ENCODE peak calls at places on chromosomes 7 and 10, in eight cellular contexts. W, C, T, B, U, S, Z and I are unnamed samples.

GRCh38 chr7:123865517-123866117 is 20.6 kb downstream of the HYAL4 start:
- DNase-seq in W (peak; percentile 68), C (peak; percentile 84), T (peak; percentile 14), B (no peak), Z (peak; percentile 60), U (peak; percentile 79), S (peak; percentile 72), I (peak; percentile 24)

GRCh38 chr7:21429786-21430574 is 2.1 kb downstream of the SP4 start:
- DNase-seq in W (peak; percentile 11), Z (no peak), T (no peak), C (no peak), B (no peak), U (no peak), S (no peak), I (no peak)

GRCh38 chr7:53422291-53422690 is 386.9 kb downstream of the POM121L12 start:
- DNase-seq in W (no peak), Z (no peak), B (no peak), T (no peak), U (no peak), S (no peak), C (no peak), I (no peak)

GRCh38 chr7:66348531-66348930 is 143.4 kb downstream of the TPST1 start:
- DNase-seq in Z (no peak), B (no peak), C (peak; percentile 54), W (peak; percentile 69), U (no peak), S (no peak), T (no peak), I (no peak)

GRCh38 chr10:77710759-77711682 is 73.4 kb upstream of the KCNMA1 start:
- DNase-seq in B (peak; percentile 82), Z (peak; percentile 19), C (peak; percentile 73), S (peak; percentile 51), W (peak; percentile 75), T (peak; percentile 86), U (peak; percentile 56), I (peak; percentile 87)

GRCh38 chr7:2728309-2729042 is 40.5 kb downstream of the AMZ1 start:
- DNase-seq in T (no peak), U (no peak), B (no peak), S (no peak), C (no peak), W (peak; percentile 39), Z (no peak), I (no peak)

GRCh38 chr10:33116293-33116697 is 158.3 kb upstream of the ITGB1 start:
- DNase-seq in C (peak; percentile 88), U (no peak), Z (peak; percentile 55), T (no peak), S (peak; percentile 70), W (peak; percentile 35), B (no peak), I (no peak)

GRCh38 chr10:43124094-43124521 is 14.1 kb upstream of the CSGALNACT2 start:
- DNase-seq in T (no peak), W (no peak), U (no peak), B (no peak), S (no peak), C (no peak), Z (no peak), I (no peak)

GRCh38 chr7:85471312-85471711 is 284.5 kb upstream of the SEMA3D start:
- DNase-seq in S (no peak), T (no peak), Z (no peak), W (peak; percentile 10), U (no peak), B (no peak), C (no peak), I (no peak)

GRCh38 chr10:44581996-44582395 is 197.1 kb upstream of the CXCL12 start:
- DNase-seq in T (no peak), U (no peak), Z (no peak), W (no peak), B (no peak), S (no peak), C (no peak), I (no peak)

GRCh38 chr7:133724148-133724547 is 403.0 kb upstream of the LRGUK start:
- DNase-seq in W (no peak), B (no peak), T (no peak), U (no peak), C (no peak), Z (no peak), S (no peak), I (no peak)

GRCh38 chr7:2355079-2356008 is 717 bp downstream of the EIF3B start:
- DNase-seq in S (peak; percentile 12), B (no peak), C (peak; percentile 10), Z (peak; percentile 31), T (peak; percentile 41), W (peak; percentile 46), U (no peak), I (no peak)

GRCh38 chr10:18044976-18045720 is 93.4 kb downstream of the SLC39A12 start:
- DNase-seq in U (no peak), T (peak; percentile 14), Z (no peak), W (peak; percentile 48), S (peak; percentile 63), C (peak; percentile 11), B (no peak), I (no peak)

DNA sequence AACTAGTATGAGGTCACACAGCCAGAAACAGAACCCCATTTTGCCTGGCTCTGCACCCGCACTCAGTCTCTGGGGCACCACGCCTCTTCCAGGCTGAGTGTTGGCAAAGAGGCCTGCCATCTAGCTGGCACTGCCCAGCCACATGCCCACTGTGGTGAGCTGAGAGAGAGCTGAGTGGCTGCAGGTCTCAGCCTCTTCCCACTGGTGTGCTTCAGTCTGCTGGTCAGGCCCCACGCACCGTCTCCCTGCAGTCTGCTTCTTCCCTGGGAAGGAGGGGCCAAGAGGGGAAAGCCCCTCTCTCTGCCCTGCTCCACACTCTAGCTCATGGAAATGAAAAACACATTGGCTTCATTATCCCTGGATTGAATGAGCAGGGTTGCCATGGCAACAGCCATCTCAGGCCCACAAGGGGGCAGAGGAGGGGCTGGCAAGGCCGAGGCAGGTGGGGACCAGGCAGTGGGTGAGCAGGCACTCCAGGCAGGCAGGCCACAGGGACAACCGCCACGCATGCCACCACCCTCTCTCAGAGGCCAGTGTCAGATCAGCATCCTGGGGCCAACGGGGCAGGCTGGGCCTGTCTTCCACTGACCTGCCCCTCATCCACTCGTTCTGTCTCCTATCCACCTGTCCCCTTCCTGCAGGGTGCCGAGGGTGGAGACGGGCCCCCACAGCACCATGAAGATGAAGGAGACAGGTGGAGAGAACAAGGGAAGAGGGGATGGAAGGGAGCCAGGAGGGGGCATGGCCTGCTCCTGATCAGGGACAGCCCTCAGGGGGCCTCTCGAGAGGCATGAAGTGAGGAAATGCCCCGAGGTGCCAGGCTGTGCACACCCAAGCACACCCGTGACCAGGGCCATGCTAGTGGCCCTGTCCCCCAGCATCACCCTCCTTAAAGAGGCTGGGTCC is 110.9 kb downstream of the ZMIZ1 start:
- DNase-seq in T (no peak), B (no peak), C (no peak), S (no peak), W (no peak), Z (peak; percentile 31), U (no peak), I (no peak)
- TF ChIP-seq CTCF in T (no peak), B (no peak), C (peak; percentile 16), S (no peak), W (no peak), Z (peak; percentile 36), U (no peak), I (no peak)

GRCh38 chr7:150321788-150322113 is 1.4 kb upstream of the LRRC61 start:
- DNase-seq in C (no peak), U (no peak), S (no peak), W (no peak), T (no peak), Z (no peak), B (no peak), I (no peak)

GRCh38 chr7:150324366-150324961 is 1.1 kb upstream of the ACTR3C start:
- DNase-seq in W (peak; percentile 21), T (no peak), C (peak; percentile 61), S (peak; percentile 43), U (no peak), B (no peak), Z (no peak), I (peak; percentile 17)

GRCh38 chr7:150323682-150324365 is 479 bp upstream of the ACTR3C start:
- DNase-seq in C (peak; percentile 22), S (no peak), Z (no peak), U (peak; percentile 14), W (no peak), B (no peak), T (no peak), I (peak; percentile 24)

GRCh38 chr7:150322114-150322832 is 882 bp upstream of the LRRC61 start:
- DNase-seq in U (peak; percentile 40), Z (no peak), S (no peak), T (no peak), C (no peak), W (no peak), B (no peak), I (no peak)

DNA sequence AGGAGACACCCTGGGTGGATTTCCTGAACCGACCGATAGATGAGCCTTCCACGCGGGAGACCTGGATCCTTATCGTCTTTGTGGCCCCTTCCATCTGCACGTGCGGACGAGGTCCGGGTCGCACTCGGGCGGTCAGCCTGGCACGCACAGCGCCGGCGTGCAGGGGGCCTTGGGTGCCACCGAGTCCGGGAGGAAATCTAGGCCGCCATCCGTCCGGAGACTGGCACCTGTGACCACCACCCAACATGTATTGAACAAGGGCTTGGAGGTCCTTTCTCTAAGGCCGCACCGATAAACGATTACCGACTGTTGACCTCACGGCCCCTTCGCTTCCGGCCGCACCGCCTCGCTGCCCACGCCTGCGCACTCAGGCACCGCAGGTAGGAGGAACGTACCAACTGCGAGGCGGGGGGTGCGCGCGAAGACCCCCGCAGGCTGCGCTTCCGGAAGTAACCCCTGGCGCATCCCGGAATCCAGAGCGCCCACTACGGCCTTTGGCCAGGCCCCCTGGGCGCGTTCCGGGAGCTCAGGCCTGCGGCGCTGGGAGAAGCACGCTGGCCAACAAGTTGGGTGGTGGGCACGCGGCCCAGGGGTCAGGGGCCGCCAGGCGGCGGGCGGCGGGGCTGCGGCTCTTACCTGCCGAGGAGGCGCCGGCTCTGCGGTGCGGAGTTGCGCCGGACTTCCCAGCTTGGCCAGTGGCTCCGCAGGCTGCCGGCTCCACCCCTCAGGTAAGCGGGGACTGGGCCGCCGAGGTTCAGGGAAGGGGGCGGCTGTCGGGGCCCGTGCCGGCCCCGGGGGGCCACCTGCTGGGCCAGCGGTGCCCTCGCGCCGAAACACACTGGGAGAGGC is at the start of the genes ACTR3C and LRRC61:
- DNase-seq in C (peak; percentile 43), T (peak; percentile 90), Z (no peak), W (peak; percentile 57), B (no peak), U (peak; percentile 86), S (no peak), I (peak; percentile 82)
- TF ChIP-seq CTCF in C (peak; percentile 13), T (peak; percentile 6), Z (no peak), W (no peak), B (no peak), U (peak; percentile 46), S (no peak), I (peak; percentile 26)

DNA sequence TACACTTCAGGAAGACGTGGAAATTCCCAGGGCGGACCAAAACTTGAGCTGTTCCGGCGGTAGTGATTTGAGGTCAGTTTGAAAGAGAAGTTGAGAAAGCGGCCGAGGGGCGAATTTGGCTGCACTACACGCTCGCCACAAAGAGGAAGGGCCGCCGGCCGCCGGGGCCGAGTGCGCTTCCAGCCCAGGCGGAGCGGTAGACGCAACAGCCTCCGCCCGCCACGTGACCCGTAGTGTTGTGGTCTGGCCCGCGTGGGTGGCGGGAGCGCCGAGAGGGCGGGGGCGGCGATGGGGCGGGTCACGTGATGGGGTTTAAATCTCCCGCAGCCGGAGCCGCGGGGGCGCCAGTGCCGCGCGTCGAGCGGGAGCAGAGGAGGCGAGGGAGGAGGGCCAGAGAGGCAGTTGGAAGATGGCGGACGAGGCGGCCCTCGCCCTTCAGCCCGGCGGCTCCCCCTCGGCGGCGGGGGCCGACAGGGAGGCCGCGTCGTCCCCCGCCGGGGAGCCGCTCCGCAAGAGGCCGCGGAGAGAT is at the start of gene SIRT1:
- DNase-seq in U (peak; percentile 96), C (peak; percentile 99), S (peak; percentile 91), W (peak; percentile 99), B (peak; percentile 99), T (peak; percentile 97), Z (peak; percentile 96), I (peak; percentile 91)
- TF ChIP-seq CTCF in U (no peak), C (peak; percentile 3), S (no peak), W (no peak), B (no peak), T (no peak), Z (peak; percentile 18), I (no peak)

GRCh38 chr10:119862524-119862923 is 10.1 kb downstream of the MCMBP start:
- DNase-seq in U (no peak), T (no peak), W (no peak), S (no peak), C (no peak), Z (no peak), B (no peak), I (no peak)
- TF ChIP-seq CTCF in U (no peak), T (no peak), W (no peak), S (no peak), C (no peak), Z (no peak), B (no peak), I (no peak)